ENCODE peak calls at places on chromosomes 4 and X, in eight cellular contexts. R, M, Z, L, B, U, K and I are unnamed samples.

GRCh38 chrX:136423724-136424123 is 64.0 kb upstream of the BRS3 start:
- DNase-seq in B (no peak), K (no peak), M (no peak), L (no peak), U (no peak), Z (no peak), R (no peak), I (no peak)

GRCh38 chrX:110992611-110993010 is 103.4 kb upstream of the PAK3 start:
- DNase-seq in Z (no peak), M (no peak), U (no peak), K (peak; percentile 7), B (peak; percentile 9), R (peak; percentile 0), L (peak; percentile 13), I (no peak)

GRCh38 chr4:122099896-122100295 is 52.2 kb upstream of the BLTP1 start:
- DNase-seq in B (no peak), K (no peak), U (no peak), L (no peak), R (no peak), M (no peak), Z (no peak), I (no peak)

GRCh38 chrX:138986235-138986634 is 274.7 kb upstream of the FGF13 start:
- DNase-seq in B (no peak), R (no peak), K (no peak), Z (no peak), L (no peak), M (no peak), U (no peak), I (peak; percentile 17)

GRCh38 chr4:79390890-79391289 is 17.1 kb downstream of the GK2 start:
- DNase-seq in L (no peak), B (no peak), M (no peak), K (no peak), R (no peak), Z (no peak), U (no peak), I (no peak)

GRCh38 chr4:73609688-73610087 is 10.5 kb downstream of the RASSF6 start:
- DNase-seq in B (no peak), K (no peak), M (no peak), U (no peak), R (no peak), L (no peak), Z (no peak), I (peak; percentile 51)

GRCh38 chrX:50067435-50068292 is 133.1 kb downstream of the AKAP4 start:
- DNase-seq in Z (no peak), L (no peak), M (no peak), R (no peak), K (peak; percentile 72), U (no peak), B (no peak), I (no peak)

GRCh38 chr4:20394471-20394870 is 142.8 kb downstream of the SLIT2 start:
- DNase-seq in Z (no peak), U (no peak), K (no peak), L (no peak), R (no peak), B (no peak), M (no peak), I (no peak)

GRCh38 chr4:101345271-101345595 is 2.1 kb downstream of the PPP3CA start:
- DNase-seq in M (no peak), R (no peak), B (peak; percentile 34), Z (no peak), K (no peak), U (no peak), L (no peak), I (no peak)

GRCh38 chrX:1507511-1508463 is 29.2 kb downstream of the P2RY8 start:
- DNase-seq in Z (no peak), R (peak; percentile 63), U (peak; percentile 32), L (no peak), K (no peak), M (peak; percentile 71), B (no peak), I (no peak)

GRCh38 chrX:107537815-107538214 is 88.4 kb downstream of the FRMPD3 start:
- DNase-seq in K (no peak), Z (peak; percentile 31), B (peak; percentile 15), L (peak; percentile 41), U (no peak), M (no peak), R (no peak), I (no peak)

GRCh38 chr4:119615068-119615744 is 13.4 kb downstream of the PDE5A start:
- DNase-seq in U (no peak), L (no peak), Z (no peak), B (no peak), R (no peak), K (peak; percentile 70), M (no peak), I (no peak)

GRCh38 chrX:2751291-2751690 is 549 bp upstream of the XG start:
- DNase-seq in L (no peak), R (no peak), B (no peak), U (no peak), M (no peak), K (no peak), Z (no peak), I (peak; percentile 22)

GRCh38 chr4:4606321-4606720 is 64.5 kb upstream of the STX18 start:
- DNase-seq in Z (no peak), B (no peak), L (no peak), M (no peak), R (no peak), K (no peak), U (no peak), I (no peak)

GRCh38 chr4:123616970-123617392 is 220.4 kb downstream of the SPRY1 start:
- DNase-seq in U (peak; percentile 92), B (peak; percentile 46), K (peak; percentile 25), M (peak; percentile 76), Z (no peak), R (peak; percentile 43), L (no peak), I (no peak)

GRCh38 chrX:96407043-96407442 is 277.6 kb upstream of the DIAPH2 start:
- DNase-seq in U (no peak), Z (no peak), B (no peak), M (no peak), L (no peak), R (no peak), K (peak; percentile 49), I (no peak)

GRCh38 chr4:128525939-128526630 is 238.5 kb upstream of the PGRMC2 start:
- DNase-seq in M (no peak), U (no peak), K (no peak), B (no peak), L (no peak), R (no peak), Z (no peak), I (peak; percentile 71)

GRCh38 chr4:76246852-76247251 is 4.7 kb upstream of the FAM47E start:
- DNase-seq in B (no peak), U (no peak), K (no peak), R (no peak), Z (no peak), L (no peak), M (no peak), I (no peak)

GRCh38 chr4:76252271-76252653 is 741 bp downstream of the FAM47E start:
- DNase-seq in M (no peak), U (no peak), K (no peak), R (no peak), B (no peak), Z (no peak), L (no peak), I (no peak)

GRCh38 chr4:76251448-76252270 is at the start of gene FAM47E:
- DNase-seq in R (peak; percentile 3), Z (no peak), B (no peak), M (no peak), L (no peak), K (peak; percentile 91), U (peak; percentile 88), I (no peak)

GRCh38 chr4:76253511-76253910 is 2.0 kb downstream of the FAM47E start:
- DNase-seq in U (no peak), L (no peak), B (no peak), K (peak; percentile 68), M (no peak), R (no peak), Z (no peak), I (no peak)

GRCh38 chr4:76250962-76251361 is 559 bp upstream of the FAM47E start:
- DNase-seq in U (no peak), K (peak; percentile 58), R (no peak), M (no peak), Z (no peak), L (no peak), B (no peak), I (no peak)
- H3K27ac ChIP-seq in U (peak overlapping the region; percentile 17), K (peak overlapping the region; percentile 44), R (no peak overlapping the region), M (no peak overlapping the region), Z (no peak overlapping the region), L (no peak overlapping the region), B (no peak overlapping the region), I (no peak overlapping the region)

DNA sequence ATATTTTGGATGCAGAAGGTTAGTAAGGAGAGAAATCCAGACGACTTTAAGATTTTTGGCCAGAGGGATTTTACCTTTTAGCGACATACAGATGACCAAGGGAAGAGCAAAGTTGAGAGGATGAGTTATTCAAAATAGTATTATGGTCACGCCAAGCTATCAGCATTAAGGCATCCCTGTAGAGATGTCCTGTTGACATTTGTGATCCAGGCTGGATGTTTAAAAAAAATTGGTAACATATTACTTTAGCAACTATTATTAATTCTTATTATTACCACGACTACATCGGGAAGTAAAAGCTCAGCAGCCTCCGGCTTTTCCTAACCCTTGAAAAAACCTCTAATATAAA is 562 bp upstream of the OSTC start:
- DNase-seq in Z (no peak), B (no peak), M (no peak), L (no peak), K (no peak), U (no peak), R (no peak), I (no peak)
- H3K27ac ChIP-seq in Z (no peak overlapping the region), B (no peak overlapping the region), M (peak overlapping the region; percentile 82), L (peak overlapping the region; percentile 90), K (peak overlapping the region; percentile 94), U (no peak overlapping the region), R (peak overlapping the region; percentile 94), I (peak overlapping the region; percentile 98)

GRCh38 chr4:40908297-40908696 is 158.5 kb downstream of the NSUN7 start:
- DNase-seq in R (no peak), M (no peak), L (no peak), B (no peak), Z (peak; percentile 71), K (no peak), U (peak; percentile 46), I (peak; percentile 67)

GRCh38 chr4:40908702-40909362 is 159.1 kb downstream of the NSUN7 start:
- DNase-seq in U (peak; percentile 78), Z (peak; percentile 86), L (peak; percentile 66), R (peak; percentile 14), K (peak; percentile 49), B (peak; percentile 86), M (peak; percentile 43), I (peak; percentile 89)

GRCh38 chr4:40912455-40913055 is 162.8 kb downstream of the NSUN7 start:
- DNase-seq in U (no peak), B (no peak), K (no peak), Z (no peak), M (no peak), L (no peak), R (no peak), I (no peak)

GRCh38 chr4:40909363-40909876 is 159.7 kb downstream of the NSUN7 start:
- DNase-seq in L (peak; percentile 72), B (no peak), R (no peak), Z (peak; percentile 90), K (no peak), M (no peak), U (peak; percentile 34), I (peak; percentile 84)

GRCh38 chr4:40910706-40911105 is 161.0 kb downstream of the NSUN7 start:
- DNase-seq in K (no peak), Z (no peak), M (no peak), B (no peak), L (no peak), U (no peak), R (no peak), I (no peak)
- H3K27ac ChIP-seq in K (no peak overlapping the region), Z (peak overlapping the region; percentile 78), M (no peak overlapping the region), B (no peak overlapping the region), L (no peak overlapping the region), U (no peak overlapping the region), R (no peak overlapping the region), I (peak overlapping the region; percentile 61)

GRCh38 chr4:186264660-186265059 is 1.3 kb upstream of the F11 start:
- DNase-seq in B (peak; percentile 32), Z (no peak), L (no peak), R (no peak), U (no peak), M (no peak), K (no peak), I (no peak)
- H3K27ac ChIP-seq in B (no peak overlapping the region), Z (no peak overlapping the region), L (no peak overlapping the region), R (no peak overlapping the region), U (no peak overlapping the region), M (no peak overlapping the region), K (no peak overlapping the region), I (no peak overlapping the region)